ENCODE peak calls at places on chromosomes 12 and 14, in six cellular contexts. One of them, this sample, is unnamed. For H3K4me1, the result is how much of the 10 kb centered on the place peaks cover.

GRCh38 chr14:96081767-96082400 is 42.7 kb downstream of the C14orf132 start:
- DNase-seq in prostate gland: no peak
- DNase-seq in right lobe of liver: no peak
- DNase-seq in body of pancreas: no peak
- DNase-seq in adrenal gland: no peak
- DNase-seq in sigmoid colon: peak
- DNase-seq in this sample: no peak

GRCh38 chr14:31902002-31902401 is 175.1 kb upstream of the ARHGAP5 start:
- DNase-seq in sigmoid colon: no peak
- DNase-seq in adrenal gland: no peak
- DNase-seq in body of pancreas: peak
- DNase-seq in prostate gland: no peak
- DNase-seq in right lobe of liver: no peak
- DNase-seq in this sample: no peak

GRCh38 chr12:11822071-11822818 is 172.8 kb downstream of the ETV6 start:
- DNase-seq in right lobe of liver: no peak
- DNase-seq in sigmoid colon: no peak
- DNase-seq in adrenal gland: peak
- DNase-seq in prostate gland: no peak
- DNase-seq in body of pancreas: peak
- DNase-seq in this sample: no peak

GRCh38 chr12:53378705-53379388 is 1.1 kb upstream of the SP1 start:
- DNase-seq in body of pancreas: no peak
- DNase-seq in prostate gland: no peak
- DNase-seq in sigmoid colon: no peak
- DNase-seq in right lobe of liver: no peak
- DNase-seq in adrenal gland: no peak
- DNase-seq in this sample: no peak

GRCh38 chr12:54723653-54724256 is 75.6 kb upstream of the DCD start:
- DNase-seq in prostate gland: no peak
- DNase-seq in adrenal gland: peak
- DNase-seq in body of pancreas: no peak
- DNase-seq in sigmoid colon: no peak
- DNase-seq in right lobe of liver: no peak
- DNase-seq in this sample: no peak

GRCh38 chr12:19962192-19962591 is 406.1 kb upstream of the PDE3A start:
- DNase-seq in prostate gland: no peak
- DNase-seq in sigmoid colon: no peak
- DNase-seq in right lobe of liver: no peak
- DNase-seq in body of pancreas: no peak
- DNase-seq in adrenal gland: no peak
- DNase-seq in this sample: peak

GRCh38 chr12:75862692-75863471 is 168.7 kb downstream of the PHLDA1 start:
- DNase-seq in adrenal gland: peak
- DNase-seq in right lobe of liver: no peak
- DNase-seq in body of pancreas: no peak
- DNase-seq in prostate gland: no peak
- DNase-seq in sigmoid colon: no peak
- DNase-seq in this sample: no peak

GRCh38 chr12:50569321-50569720 is 64.5 kb downstream of the DIP2B start:
- DNase-seq in adrenal gland: no peak
- DNase-seq in prostate gland: no peak
- DNase-seq in right lobe of liver: no peak
- DNase-seq in body of pancreas: no peak
- DNase-seq in sigmoid colon: no peak
- DNase-seq in this sample: no peak

GRCh38 chr14:55724736-55725135 is 144.7 kb downstream of the KTN1 start:
- DNase-seq in adrenal gland: no peak
- DNase-seq in sigmoid colon: no peak
- DNase-seq in right lobe of liver: no peak
- DNase-seq in prostate gland: no peak
- DNase-seq in body of pancreas: no peak
- DNase-seq in this sample: no peak

GRCh38 chr12:110245278-110245868 is 35.7 kb upstream of the ATP2A2 start:
- DNase-seq in sigmoid colon: no peak
- DNase-seq in body of pancreas: peak
- DNase-seq in right lobe of liver: peak
- DNase-seq in adrenal gland: peak
- DNase-seq in prostate gland: no peak
- DNase-seq in this sample: peak

GRCh38 chr12:34404377-34405285 is 382.3 kb downstream of the ALG10 start:
- DNase-seq in right lobe of liver: peak
- DNase-seq in prostate gland: peak
- DNase-seq in adrenal gland: no peak
- DNase-seq in sigmoid colon: peak
- DNase-seq in body of pancreas: peak
- DNase-seq in this sample: peak

GRCh38 chr12:123492290-123492689 is 34.4 kb downstream of the SNRNP35 start:
- DNase-seq in sigmoid colon: no peak
- DNase-seq in prostate gland: no peak
- DNase-seq in adrenal gland: no peak
- DNase-seq in body of pancreas: no peak
- DNase-seq in right lobe of liver: no peak
- DNase-seq in this sample: no peak

GRCh38 chr14:36405589-36406274 is 85.3 kb upstream of the MBIP start:
- DNase-seq in sigmoid colon: no peak
- DNase-seq in right lobe of liver: no peak
- DNase-seq in adrenal gland: no peak
- DNase-seq in prostate gland: no peak
- DNase-seq in body of pancreas: no peak
- DNase-seq in this sample: no peak

GRCh38 chr12:102990419-102990818 is 32.9 kb downstream of the ASCL1 start:
- DNase-seq in right lobe of liver: no peak
- DNase-seq in adrenal gland: no peak
- DNase-seq in prostate gland: no peak
- DNase-seq in body of pancreas: no peak
- DNase-seq in sigmoid colon: no peak
- DNase-seq in this sample: no peak

GRCh38 chr12:124350491-124350890 is 55.6 kb downstream of the RFLNA start:
- DNase-seq in sigmoid colon: no peak
- DNase-seq in right lobe of liver: no peak
- DNase-seq in prostate gland: no peak
- DNase-seq in body of pancreas: no peak
- DNase-seq in adrenal gland: no peak
- DNase-seq in this sample: no peak

GRCh38 chr12:101856030-101856429 is 21.4 kb upstream of the DRAM1 start:
- DNase-seq in prostate gland: no peak
- DNase-seq in body of pancreas: no peak
- DNase-seq in right lobe of liver: no peak
- DNase-seq in adrenal gland: no peak
- DNase-seq in sigmoid colon: no peak
- DNase-seq in this sample: no peak

GRCh38 chr14:103074699-103075341 is 9.2 kb upstream of the LBHD2 start:
- DNase-seq in adrenal gland: peak
- DNase-seq in sigmoid colon: peak
- DNase-seq in prostate gland: no peak
- DNase-seq in right lobe of liver: peak
- DNase-seq in body of pancreas: peak
- DNase-seq in this sample: peak

GRCh38 chr14:105087308-105087962 is 22.2 kb upstream of the GPR132 start:
- DNase-seq in right lobe of liver: no peak
- DNase-seq in body of pancreas: no peak
- DNase-seq in sigmoid colon: peak
- DNase-seq in adrenal gland: peak
- DNase-seq in prostate gland: peak
- DNase-seq in this sample: no peak

GRCh38 chr12:49956663-49957569 is 4.8 kb upstream of the AQP5 start:
- DNase-seq in adrenal gland: no peak
- DNase-seq in right lobe of liver: peak
- DNase-seq in sigmoid colon: no peak
- DNase-seq in prostate gland: no peak
- DNase-seq in body of pancreas: no peak
- DNase-seq in this sample: no peak

GRCh38 chr14:56131004-56131864 is 13.0 kb downstream of the PELI2 start:
- DNase-seq in prostate gland: no peak
- DNase-seq in adrenal gland: no peak
- DNase-seq in right lobe of liver: no peak
- DNase-seq in sigmoid colon: no peak
- DNase-seq in body of pancreas: no peak
- DNase-seq in this sample: no peak

GRCh38 chr14:94412671-94413638 is 24.6 kb upstream of the SERPINA1 start:
- DNase-seq in prostate gland: no peak
- DNase-seq in sigmoid colon: no peak
- DNase-seq in adrenal gland: no peak
- DNase-seq in right lobe of liver: no peak
- DNase-seq in body of pancreas: no peak
- DNase-seq in this sample: no peak

GRCh38 chr14:75982724-75983358 is 1.0 kb upstream of the TGFB3 start:
- DNase-seq in prostate gland: no peak
- DNase-seq in sigmoid colon: peak
- DNase-seq in body of pancreas: peak
- DNase-seq in right lobe of liver: peak
- DNase-seq in adrenal gland: peak
- DNase-seq in this sample: peak

GRCh38 chr12:80939231-80939950 is 1.7 kb upstream of the LIN7A start:
- DNase-seq in right lobe of liver: no peak
- DNase-seq in adrenal gland: no peak
- DNase-seq in prostate gland: no peak
- DNase-seq in sigmoid colon: no peak
- DNase-seq in body of pancreas: no peak
- DNase-seq in this sample: no peak

GRCh38 chr14:32450919-32451675 is 122.0 kb downstream of the AKAP6 start:
- DNase-seq in adrenal gland: no peak
- DNase-seq in right lobe of liver: no peak
- DNase-seq in body of pancreas: no peak
- DNase-seq in sigmoid colon: no peak
- DNase-seq in prostate gland: no peak
- DNase-seq in this sample: no peak

GRCh38 chr12:1313906-1314305 is 280.5 kb downstream of the FBXL14 start:
- DNase-seq in sigmoid colon: no peak
- DNase-seq in adrenal gland: no peak
- DNase-seq in body of pancreas: no peak
- DNase-seq in right lobe of liver: no peak
- DNase-seq in prostate gland: no peak
- DNase-seq in this sample: no peak

GRCh38 chr12:116055895-116056607 is 221.4 kb downstream of the MED13L start:
- DNase-seq in body of pancreas: no peak
- DNase-seq in adrenal gland: no peak
- DNase-seq in prostate gland: no peak
- DNase-seq in right lobe of liver: no peak
- DNase-seq in sigmoid colon: no peak
- DNase-seq in this sample: no peak

GRCh38 chr14:93929048-93929535 is 1.9 kb downstream of the FAM181A start:
- DNase-seq in adrenal gland: no peak
- DNase-seq in right lobe of liver: no peak
- DNase-seq in sigmoid colon: no peak
- DNase-seq in body of pancreas: no peak
- DNase-seq in prostate gland: no peak
- DNase-seq in this sample: no peak

GRCh38 chr12:69091447-69092022 is 147.8 kb upstream of the CPSF6 start:
- DNase-seq in prostate gland: no peak
- DNase-seq in adrenal gland: no peak
- DNase-seq in right lobe of liver: no peak
- DNase-seq in sigmoid colon: no peak
- DNase-seq in body of pancreas: no peak
- DNase-seq in this sample: no peak

GRCh38 chr12:49233842-49234526 is 30.9 kb upstream of the TUBA1C start:
- DNase-seq in right lobe of liver: peak
- DNase-seq in sigmoid colon: peak
- DNase-seq in body of pancreas: peak
- DNase-seq in adrenal gland: no peak
- DNase-seq in prostate gland: no peak
- DNase-seq in this sample: peak

GRCh38 chr14:99416909-99417308 is 63.8 kb downstream of the SETD3 start:
- DNase-seq in right lobe of liver: no peak
- DNase-seq in prostate gland: no peak
- DNase-seq in adrenal gland: no peak
- DNase-seq in sigmoid colon: no peak
- DNase-seq in body of pancreas: no peak
- DNase-seq in this sample: no peak

GRCh38 chr14:99413972-99414371 is 66.7 kb downstream of the SETD3 start:
- DNase-seq in prostate gland: no peak
- DNase-seq in adrenal gland: no peak
- DNase-seq in right lobe of liver: no peak
- DNase-seq in body of pancreas: no peak
- DNase-seq in sigmoid colon: no peak
- DNase-seq in this sample: no peak

GRCh38 chr14:99418217-99418616 is 62.4 kb downstream of the SETD3 start:
- DNase-seq in prostate gland: no peak
- DNase-seq in right lobe of liver: no peak
- DNase-seq in sigmoid colon: no peak
- DNase-seq in adrenal gland: no peak
- DNase-seq in body of pancreas: no peak
- DNase-seq in this sample: no peak

GRCh38 chr14:99413172-99413571 is 67.5 kb downstream of the SETD3 start:
- DNase-seq in right lobe of liver: no peak
- DNase-seq in adrenal gland: no peak
- DNase-seq in sigmoid colon: no peak
- DNase-seq in prostate gland: no peak
- DNase-seq in body of pancreas: no peak
- DNase-seq in this sample: no peak

GRCh38 chr14:99415496-99416281 is 65.0 kb downstream of the SETD3 start:
- DNase-seq in sigmoid colon: no peak
- DNase-seq in adrenal gland: peak
- DNase-seq in right lobe of liver: no peak
- DNase-seq in prostate gland: peak
- DNase-seq in body of pancreas: peak
- DNase-seq in this sample: peak
- TF ChIP-seq POLR2A in sigmoid colon: no peak
- TF ChIP-seq POLR2A in adrenal gland: no peak
- TF ChIP-seq POLR2A in right lobe of liver: no peak
- TF ChIP-seq POLR2A in prostate gland: no peak
- TF ChIP-seq POLR2A in body of pancreas: no peak
- TF ChIP-seq POLR2A in this sample: no peak

GRCh38 chr12:57239587-57240068 is 10.1 kb downstream of the SHMT2 start:
- DNase-seq in right lobe of liver: no peak
- DNase-seq in prostate gland: no peak
- DNase-seq in adrenal gland: no peak
- DNase-seq in body of pancreas: no peak
- DNase-seq in sigmoid colon: no peak
- DNase-seq in this sample: no peak
- H3K4me1 ChIP-seq in right lobe of liver: under half
- H3K4me1 ChIP-seq in prostate gland: under half
- H3K4me1 ChIP-seq in adrenal gland: half or more
- H3K4me1 ChIP-seq in body of pancreas: half or more
- H3K4me1 ChIP-seq in sigmoid colon: half or more
- H3K4me1 ChIP-seq in this sample: under half

GRCh38 chr14:100142073-100143040 is 17.1 kb downstream of the DEGS2 start:
- DNase-seq in prostate gland: no peak
- DNase-seq in right lobe of liver: no peak
- DNase-seq in sigmoid colon: no peak
- DNase-seq in body of pancreas: peak
- DNase-seq in adrenal gland: peak
- DNase-seq in this sample: no peak
- H3K27ac ChIP-seq in prostate gland: no peak
- H3K27ac ChIP-seq in right lobe of liver: no peak
- H3K27ac ChIP-seq in sigmoid colon: no peak
- H3K27ac ChIP-seq in body of pancreas: peak
- H3K27ac ChIP-seq in adrenal gland: no peak
- H3K27ac ChIP-seq in this sample: peak

DNA sequence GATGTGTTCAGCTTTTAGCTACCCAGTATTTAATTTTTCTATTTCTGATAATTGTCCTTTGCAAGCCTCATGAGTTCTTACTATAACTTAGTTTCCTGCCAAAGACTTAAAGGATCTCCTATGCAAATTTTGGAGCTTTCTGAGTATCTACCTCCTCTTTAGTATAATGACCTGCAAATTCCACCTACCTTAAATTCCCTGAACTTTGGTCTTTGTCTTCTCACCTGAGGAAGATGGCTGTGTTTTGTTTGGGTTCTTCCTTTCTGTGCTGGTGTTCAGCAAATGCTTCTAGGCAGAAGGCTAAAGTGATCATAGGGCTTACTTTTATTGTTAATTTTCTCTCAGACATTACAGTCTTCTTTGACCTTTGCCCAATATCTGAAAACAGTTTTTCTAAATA is 142.8 kb downstream of the FUT8 start:
- DNase-seq in adrenal gland: no peak
- DNase-seq in body of pancreas: no peak
- DNase-seq in right lobe of liver: no peak
- DNase-seq in sigmoid colon: no peak
- DNase-seq in prostate gland: no peak
- DNase-seq in this sample: no peak
- TF ChIP-seq POLR2A in adrenal gland: no peak
- TF ChIP-seq POLR2A in body of pancreas: no peak
- TF ChIP-seq POLR2A in right lobe of liver: no peak
- TF ChIP-seq POLR2A in sigmoid colon: no peak
- TF ChIP-seq POLR2A in prostate gland: no peak
- TF ChIP-seq POLR2A in this sample: no peak

This sample was measured in heart left ventricle.